ENCODE peak calls at places on chromosomes 13 and 19, in eight cellular contexts. V is hepatocyte, Y is uterus, I is H9, E is PC-3, D is SK-N-SH, K is left ventricle myocardium inferior, Q is suprapubic skin. H is an unnamed sample. For H3K27me3 and H3K4me1, the result is how much of the 10 kb centered on the place peaks cover.

GRCh38 chr19:53868091-53868891 is 608 bp downstream of the MYADM start:
- DNase-seq in Y (peak), K (peak), E (peak), Q (peak), D (peak), I (peak), V (peak), H (peak)

GRCh38 chr19:17125728-17126677 is 50.4 kb downstream of the MYO9B start:
- DNase-seq in K (peak), V (no peak), I (no peak), E (no peak), Q (no peak), D (peak), Y (peak), H (peak)

GRCh38 chr13:43140985-43141384 is 117.6 kb downstream of the DNAJC15 start:
- DNase-seq in Y (no peak), E (no peak), K (no peak), D (no peak), V (no peak), Q (no peak), I (no peak), H (no peak)

GRCh38 chr13:99922631-99923404 is 48.7 kb downstream of the ZIC5 start:
- DNase-seq in Q (no peak), D (no peak), E (no peak), Y (no peak), I (no peak), K (no peak), V (no peak), H (no peak)

GRCh38 chr13:22210134-22210930 is 539.5 kb downstream of the FGF9 start:
- DNase-seq in K (no peak), Q (no peak), V (no peak), D (no peak), Y (no peak), I (peak), E (no peak), H (no peak)

GRCh38 chr19:13843104-13843921 is 33.6 kb upstream of the NANOS3 start:
- DNase-seq in E (peak), K (peak), Q (no peak), Y (peak), V (peak), I (peak), D (peak), H (peak)

GRCh38 chr13:96617528-96617927 is 376.7 kb downstream of the OXGR1 start:
- DNase-seq in Y (no peak), K (no peak), Q (no peak), E (no peak), I (no peak), V (no peak), D (no peak), H (no peak)

GRCh38 chr19:11797491-11797890 is 832 bp upstream of the ZNF491 start:
- DNase-seq in V (peak), Y (peak), D (peak), I (peak), Q (peak), E (peak), K (peak), H (peak)

GRCh38 chr19:3849092-3849491 is 19.7 kb downstream of the ZFR2 start:
- DNase-seq in K (no peak), V (peak), D (peak), Y (no peak), Q (no peak), I (peak), E (peak), H (no peak)

GRCh38 chr19:42132851-42133528 is 744 bp upstream of the POU2F2 start:
- DNase-seq in I (peak), E (peak), K (peak), D (peak), Q (no peak), V (peak), Y (peak), H (peak)

GRCh38 chr13:75770164-75771145 is 134.3 kb downstream of the LMO7 start:
- DNase-seq in E (no peak), I (no peak), V (no peak), Q (no peak), D (no peak), Y (no peak), K (no peak), H (no peak)

GRCh38 chr13:26811636-26812035 is 51.0 kb upstream of the GPR12 start:
- DNase-seq in Q (no peak), Y (no peak), E (no peak), I (no peak), K (no peak), D (no peak), V (no peak), H (no peak)

GRCh38 chr19:32469796-32470195 is 64.2 kb downstream of the DPY19L3 start:
- DNase-seq in Y (no peak), V (no peak), K (no peak), Q (no peak), I (no peak), D (no peak), E (no peak), H (no peak)

GRCh38 chr13:109366521-109366920 is 419.9 kb downstream of the IRS2 start:
- DNase-seq in E (no peak), D (no peak), Y (no peak), Q (no peak), K (no peak), V (no peak), I (no peak), H (no peak)

GRCh38 chr13:23921451-23921888 is 24.2 kb upstream of the C1QTNF9B start:
- DNase-seq in E (peak), I (peak), V (peak), D (peak), Q (no peak), K (no peak), Y (no peak), H (no peak)

GRCh38 chr13:76745246-76746200 is 140.7 kb downstream of the KCTD12 start:
- DNase-seq in E (no peak), I (no peak), D (no peak), Y (no peak), V (no peak), K (no peak), Q (no peak), H (no peak)

GRCh38 chr19:28705008-28705407 is 507.9 kb downstream of the UQCRFS1 start:
- DNase-seq in D (no peak), Y (no peak), E (peak), V (peak), I (no peak), K (no peak), Q (no peak), H (no peak)

GRCh38 chr19:8575467-8575997 is 1.7 kb downstream of the MYO1F start:
- DNase-seq in I (peak), V (no peak), E (peak), D (no peak), Y (no peak), K (no peak), Q (no peak), H (no peak)

GRCh38 chr13:95154441-95154886 is 146.8 kb downstream of the ABCC4 start:
- DNase-seq in I (no peak), D (no peak), K (no peak), V (no peak), E (peak), Q (no peak), Y (no peak), H (no peak)

GRCh38 chr19:47798904-47799266 is 5.5 kb downstream of the TPRX1 start:
- DNase-seq in V (no peak), Y (no peak), K (no peak), E (no peak), Q (no peak), D (no peak), I (no peak), H (no peak)

GRCh38 chr13:49681837-49682236 is 9.4 kb downstream of the EBPL start:
- DNase-seq in I (no peak), D (no peak), Y (no peak), K (no peak), V (no peak), E (peak), Q (no peak), H (no peak)

GRCh38 chr19:54463531-54464043 is at the start of gene LENG9:
- DNase-seq in K (peak), Q (peak), E (peak), D (peak), V (peak), I (peak), Y (peak), H (peak)

GRCh38 chr13:112267650-112268049 is 108.5 kb upstream of the SPACA7 start:
- DNase-seq in V (no peak), I (no peak), Q (no peak), K (no peak), D (no peak), E (no peak), Y (no peak), H (no peak)

GRCh38 chr13:24038405-24038804 is 122.1 kb upstream of the SPATA13 start:
- DNase-seq in E (peak), V (no peak), I (no peak), D (no peak), Q (no peak), K (no peak), Y (no peak), H (no peak)

GRCh38 chr13:110485604-110486003 is 75.9 kb downstream of the RAB20 start:
- DNase-seq in K (no peak), D (no peak), I (peak), E (no peak), Q (no peak), Y (no peak), V (no peak), H (no peak)

GRCh38 chr19:55254625-55254977 is 4.2 kb downstream of the PPP6R1 start:
- DNase-seq in E (no peak), I (no peak), Q (no peak), D (no peak), K (no peak), V (no peak), Y (no peak), H (no peak)

GRCh38 chr13:99459101-99459500 is 42.2 kb upstream of the TM9SF2 start:
- DNase-seq in V (no peak), Y (no peak), I (no peak), K (no peak), D (no peak), Q (no peak), E (no peak), H (no peak)

GRCh38 chr19:7598180-7598579 is 2.5 kb downstream of the CAMSAP3 start:
- DNase-seq in D (no peak), K (no peak), Q (no peak), V (no peak), E (no peak), Y (no peak), I (no peak), H (no peak)

GRCh38 chr19:30932854-30933253 is 416.4 kb downstream of the TSHZ3 start:
- DNase-seq in E (no peak), I (no peak), Q (no peak), V (no peak), K (no peak), Y (no peak), D (no peak), H (no peak)

GRCh38 chr19:43699506-43700367 is 16.1 kb upstream of the IRGC start:
- DNase-seq in Q (no peak), D (peak), V (peak), K (peak), Y (peak), E (no peak), I (peak), H (peak)

GRCh38 chr13:79870766-79871165 is 389.8 kb downstream of the NDFIP2 start:
- DNase-seq in K (no peak), V (no peak), Y (no peak), Q (no peak), E (no peak), D (no peak), I (no peak), H (no peak)

GRCh38 chr13:91356919-91357612 is 9.6 kb downstream of the MIR17HG start:
- DNase-seq in D (no peak), I (no peak), K (no peak), Q (no peak), V (no peak), Y (no peak), E (no peak), H (no peak)

GRCh38 chr13:112759053-112759452 is 69.2 kb downstream of the ATP11A start:
- DNase-seq in E (no peak), K (no peak), V (no peak), Y (no peak), I (no peak), Q (no peak), D (no peak), H (no peak)

GRCh38 chr19:10102787-10103236 is 334 bp upstream of the ANGPTL6 start:
- DNase-seq in V (no peak), E (no peak), Y (no peak), K (no peak), Q (no peak), I (no peak), D (peak), H (no peak)

GRCh38 chr13:91145806-91146205 is 201.7 kb upstream of the MIR17HG start:
- DNase-seq in V (no peak), K (no peak), Y (no peak), I (no peak), E (no peak), Q (no peak), D (no peak), H (no peak)

GRCh38 chr13:113552079-113552478 is 32.5 kb upstream of the TFDP1 start:
- DNase-seq in D (no peak), Y (no peak), I (peak), E (no peak), K (no peak), V (no peak), Q (no peak), H (peak)

GRCh38 chr19:39771751-39772150 is 6.9 kb upstream of the LEUTX start:
- DNase-seq in K (no peak), Q (no peak), E (no peak), Y (no peak), V (no peak), I (no peak), D (no peak), H (no peak)

GRCh38 chr19:7545904-7546303 is 10.4 kb downstream of the PNPLA6 start:
- DNase-seq in I (no peak), Y (no peak), K (no peak), V (no peak), Q (no peak), D (no peak), E (no peak), H (no peak)

GRCh38 chr19:6259312-6259861 is 20.4 kb downstream of the MLLT1 start:
- DNase-seq in D (no peak), Y (no peak), K (no peak), Q (no peak), E (no peak), V (no peak), I (no peak), H (no peak)

GRCh38 chr13:50842711-50843255 is 709 bp downstream of the DLEU7 start:
- DNase-seq in Q (no peak), I (peak), V (no peak), D (no peak), K (no peak), E (no peak), Y (no peak), H (no peak)
- H3K27me3 ChIP-seq in Q (under half), I (under half), V (under half), D (under half), K (half or more), E (under half), Y (under half), H (under half)

GRCh38 chr13:36431204-36432105 is 840 bp upstream of the CCNA1 start:
- DNase-seq in K (no peak), Q (no peak), E (no peak), Y (peak), I (no peak), V (peak), D (no peak), H (peak)
- TF ChIP-seq CTCF in K (no peak), Q (no peak), E (no peak), Y (no peak), I (no peak), V (no peak), D (no peak), H (no peak)

GRCh38 chr19:1070931-1071791 is 4.2 kb downstream of the ARHGAP45 start:
- DNase-seq in D (peak), Q (no peak), K (no peak), I (peak), E (no peak), Y (no peak), V (no peak), H (no peak)
- H3K4me1 ChIP-seq in D (under half), Q (half or more), K (under half), I (under half), E (under half), Y (under half), V (under half), H (half or more)

DNA sequence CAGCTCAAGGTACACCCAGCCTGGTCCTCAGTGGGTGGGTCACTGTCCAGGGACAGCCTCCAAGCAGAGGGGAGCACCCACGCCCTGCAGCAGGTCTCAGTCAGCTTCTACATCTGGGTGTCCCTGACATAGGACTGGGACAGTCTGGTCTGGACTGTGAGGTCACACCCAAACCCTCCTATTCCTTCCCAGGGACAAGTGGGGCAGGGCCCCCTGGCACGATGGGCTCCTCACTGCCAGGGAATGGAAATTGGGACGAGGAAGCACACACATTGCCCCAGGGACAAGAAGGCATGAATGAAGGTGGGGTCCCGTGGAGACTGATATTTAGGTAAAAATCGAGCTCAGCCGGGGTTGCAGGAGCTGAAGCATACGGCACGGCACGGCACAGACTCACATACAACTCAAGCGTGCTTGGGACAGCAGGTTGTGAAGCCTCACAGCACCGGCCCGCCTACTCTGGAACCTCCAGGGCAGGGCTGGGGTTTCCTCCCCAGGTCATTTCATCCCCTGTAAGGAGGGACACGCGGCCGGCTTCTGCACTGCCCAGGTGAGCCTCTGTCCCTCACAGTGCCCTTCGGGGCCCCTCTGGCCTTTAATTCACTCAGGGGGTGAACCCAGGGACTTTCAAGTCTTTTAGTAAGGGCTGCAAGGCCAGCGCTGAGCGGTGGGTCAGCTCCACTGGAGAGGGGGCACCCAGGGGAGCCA is 3.5 kb downstream of the PNMA8B start:
- DNase-seq in K (no peak), Y (no peak), V (no peak), Q (no peak), D (peak), E (no peak), I (no peak), H (no peak)
- H3K27me3 ChIP-seq in K (half or more), Y (under half), V (under half), Q (under half), D (under half), E (under half), I (under half), H (under half)

GRCh38 chr19:50649433-50650391 is at the start of gene C19orf81:
- DNase-seq in D (peak), V (no peak), Y (no peak), Q (no peak), I (peak), E (peak), K (no peak), H (no peak)
- TF ChIP-seq CTCF in D (no peak), V (no peak), Y (no peak), Q (no peak), I (peak), E (no peak), K (no peak), H (no peak)

GRCh38 chr13:34542321-34542720 is 399.7 kb upstream of the NBEA start:
- DNase-seq in Y (no peak), I (no peak), Q (no peak), V (no peak), E (no peak), D (no peak), K (no peak), H (no peak)
- H3K4me1 ChIP-seq in Y (under half), I (under half), Q (under half), V (under half), E (under half), D (under half), K (under half), H (under half)

DNA sequence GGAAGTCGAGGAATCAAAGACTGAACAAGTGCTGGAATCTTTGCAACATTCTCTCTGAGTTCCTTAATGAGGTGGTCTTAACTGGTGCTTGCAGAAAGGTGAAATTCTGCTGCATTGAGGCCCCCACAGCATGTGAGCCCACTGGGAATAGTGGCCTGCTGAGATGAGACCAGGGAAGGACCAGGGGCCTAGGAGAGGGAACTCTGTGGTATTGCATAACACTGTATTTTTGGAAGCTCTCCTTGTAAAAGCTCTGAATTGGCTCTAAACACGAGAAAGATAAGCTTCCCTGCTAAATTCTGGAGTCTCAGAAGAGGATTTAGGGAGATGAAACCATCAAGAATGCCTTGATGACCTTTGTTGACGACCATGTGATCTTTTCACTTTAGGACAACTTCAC is 100.4 kb upstream of the TSC22D1 start:
- DNase-seq in V (no peak), E (no peak), Y (no peak), K (no peak), I (no peak), D (no peak), Q (no peak), H (no peak)
- H3K27me3 ChIP-seq in V (under half), E (under half), Y (under half), K (under half), I (under half), D (under half), Q (under half), H (under half)

GRCh38 chr13:89694471-89694870 is 1653.0 kb upstream of the MIR17HG start:
- DNase-seq in Y (no peak), K (no peak), I (no peak), V (no peak), D (no peak), E (no peak), Q (no peak), H (no peak)

DNA sequence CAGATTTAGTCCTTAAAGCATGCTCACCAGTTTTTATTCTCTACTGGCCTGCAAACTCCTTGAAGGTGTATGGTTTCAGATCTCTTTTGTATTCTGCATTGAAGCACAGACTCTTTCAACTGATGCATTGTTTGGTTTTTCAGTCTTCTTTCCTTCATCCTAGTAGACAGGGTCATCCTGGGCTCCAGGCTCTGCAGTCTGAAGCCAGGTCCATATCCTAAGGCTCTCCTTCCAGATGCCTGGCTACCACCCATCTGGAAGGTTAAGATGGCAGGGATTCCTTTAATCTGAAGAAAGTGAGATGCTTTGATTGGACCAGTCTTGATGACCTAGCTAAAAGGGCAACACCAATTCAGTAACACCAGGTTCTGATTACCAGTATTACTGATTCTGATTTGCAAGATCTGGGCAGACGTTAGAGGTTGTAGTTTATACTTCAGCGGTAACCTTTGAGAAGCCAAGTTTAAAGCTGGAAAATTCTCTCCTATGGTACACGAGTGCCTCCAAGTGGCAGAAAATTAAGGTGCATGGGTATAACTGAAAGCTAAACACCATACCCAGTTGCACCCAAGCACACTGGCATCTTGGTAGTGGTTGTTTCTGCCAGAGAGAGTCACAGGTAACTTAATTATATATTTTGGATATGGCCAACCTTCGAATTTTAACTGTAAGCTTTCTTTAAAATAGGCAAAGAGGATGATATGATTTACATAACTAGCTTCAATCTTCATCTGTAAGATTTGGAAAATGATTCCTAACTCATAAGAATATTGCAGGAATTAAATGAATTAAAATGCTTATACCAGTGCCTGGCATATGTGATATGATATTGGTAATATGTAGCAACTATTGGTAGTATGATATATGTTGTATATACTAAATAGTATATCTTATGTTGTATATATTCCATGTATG is 1651.9 kb upstream of the MIR17HG start:
- DNase-seq in K (no peak), Y (no peak), V (peak), D (peak), I (peak), E (peak), Q (no peak), H (no peak)
- TF ChIP-seq CTCF in K (peak), Y (peak), V (peak), D (peak), I (peak), E (peak), Q (no peak), H (peak)